ENCODE peak calls at places on chromosomes 1 and 21, in six cellular contexts. D, O, S, W, C and E are unnamed samples.

GRCh38 chr21:15472641-15473040 is 257.1 kb upstream of the USP25 start:
- DNase-seq in D (no peak), O (no peak), C (no peak), S (no peak), W (no peak), E (no peak)

GRCh38 chr21:43859747-43860214 is 5.2 kb upstream of the AGPAT3 start:
- DNase-seq in O (no peak), S (no peak), W (no peak), C (no peak), D (no peak), E (no peak)

GRCh38 chr1:226633541-226634155 is 85.1 kb downstream of the STUM start:
- DNase-seq in S (no peak), C (no peak), W (no peak), O (peak), D (no peak), E (no peak)

GRCh38 chr1:77036560-77036959 is 169.3 kb downstream of the ST6GALNAC5 start:
- DNase-seq in S (peak), W (no peak), D (no peak), C (no peak), O (no peak), E (peak)

GRCh38 chr1:98991127-98992003 is 13.3 kb downstream of the PLPPR5 start:
- DNase-seq in S (peak), O (no peak), D (no peak), C (no peak), W (peak), E (peak)

GRCh38 chr1:92792340-92792782 is 7.5 kb upstream of the EVI5 start:
- DNase-seq in W (no peak), S (no peak), O (no peak), C (no peak), D (no peak), E (peak)

GRCh38 chr1:231161711-231162299 is at the start of gene TRIM67:
- DNase-seq in O (no peak), S (no peak), W (no peak), C (no peak), D (no peak), E (no peak)

GRCh38 chr1:55478742-55479141 is 263.6 kb upstream of the USP24 start:
- DNase-seq in S (peak), C (no peak), W (no peak), O (no peak), D (no peak), E (peak)

GRCh38 chr1:201363455-201363854 is 14.0 kb downstream of the TNNT2 start:
- DNase-seq in D (no peak), W (no peak), O (no peak), S (no peak), C (no peak), E (no peak)

GRCh38 chr1:187417524-187417923 is 588.8 kb downstream of the PLA2G4A start:
- DNase-seq in O (no peak), S (no peak), C (no peak), D (no peak), W (no peak), E (no peak)

GRCh38 chr1:224644553-224645154 is 28.5 kb downstream of the CNIH3 start:
- DNase-seq in C (peak), W (no peak), O (peak), S (peak), D (peak), E (peak)

GRCh38 chr1:44339731-44340130 is 15.3 kb downstream of the ERI3 start:
- DNase-seq in C (no peak), S (no peak), O (no peak), W (no peak), D (no peak), E (no peak)

GRCh38 chr1:31886866-31887265 is 51.3 kb downstream of the PTP4A2 start:
- DNase-seq in D (no peak), S (no peak), W (no peak), O (no peak), C (no peak), E (peak)